ENCODE peak calls at places on chromosomes 1 and 21, in six cellular contexts. P is IMR-90, F is H9, K is mesenchymal stem cell, N is trophoblast cell, B is H1. E is an unnamed sample.

GRCh38 chr1:150151291-150152181 is 1.8 kb downstream of the PLEKHO1 start:
- DNase-seq in B (no peak), N (no peak), F (no peak), K (peak; percentile 51), P (no peak), E (no peak)

GRCh38 chr1:102742426-102742825 is 365.9 kb downstream of the COL11A1 start:
- DNase-seq in F (no peak), B (no peak), P (peak; percentile 3), K (no peak), N (no peak), E (no peak)

GRCh38 chr1:178784131-178784536 is 59.1 kb downstream of the RALGPS2 start:
- DNase-seq in F (no peak), P (no peak), K (no peak), B (no peak), N (no peak), E (no peak)

GRCh38 chr1:236127045-236127444 is 15.3 kb upstream of the GPR137B start:
- DNase-seq in B (no peak), F (no peak), N (no peak), K (no peak), P (no peak), E (no peak)

GRCh38 chr1:221782461-221782860 is 40.6 kb upstream of the DUSP10 start:
- DNase-seq in K (peak; percentile 39), N (no peak), F (no peak), P (no peak), B (no peak), E (no peak)

GRCh38 chr1:87940410-87940809 is 611.7 kb downstream of the LMO4 start:
- DNase-seq in P (no peak), B (no peak), N (no peak), F (no peak), K (no peak), E (no peak)

GRCh38 chr1:147726161-147726560 is 34.2 kb downstream of the GJA5 start:
- DNase-seq in F (no peak), B (no peak), P (no peak), K (no peak), N (no peak), E (no peak)

GRCh38 chr1:154720328-154721301 is 112.6 kb upstream of the ADAR start:
- DNase-seq in K (no peak), P (no peak), N (no peak), B (no peak), F (no peak), E (no peak)

GRCh38 chr21:25556087-25556486 is 51.2 kb downstream of the MRPL39 start:
- DNase-seq in B (no peak), K (no peak), F (no peak), P (no peak), N (no peak), E (no peak)

GRCh38 chr1:183996396-183996795 is 41.1 kb downstream of the COLGALT2 start:
- DNase-seq in P (no peak), B (no peak), K (no peak), F (no peak), N (no peak), E (no peak)

GRCh38 chr1:27009601-27010197 is 3.0 kb downstream of the TENT5B start:
- DNase-seq in P (no peak), F (no peak), B (no peak), N (peak; percentile 52), K (peak; percentile 51), E (no peak)

GRCh38 chr1:90512441-90512840 is 204.7 kb downstream of the BARHL2 start:
- DNase-seq in P (no peak), N (no peak), B (no peak), F (no peak), K (no peak), E (no peak)

GRCh38 chr1:64505944-64506658 is 36.2 kb downstream of the CACHD1 start:
- DNase-seq in F (no peak), B (no peak), N (peak; percentile 10), P (no peak), K (no peak), E (no peak)

GRCh38 chr1:110872366-110872744 is 593 bp upstream of the CD53 start:
- DNase-seq in N (no peak), B (no peak), F (no peak), K (no peak), P (no peak), E (no peak)

GRCh38 chr1:167093863-167094516 is at the start of gene STYXL2:
- DNase-seq in N (no peak), P (no peak), F (no peak), K (no peak), B (no peak), E (no peak)

GRCh38 chr1:84598846-84599741 is 24.9 kb upstream of the CTBS start:
- DNase-seq in F (no peak), N (no peak), P (peak; percentile 90), B (no peak), K (peak; percentile 83), E (no peak)

GRCh38 chr1:215777370-215777925 is 210.3 kb downstream of the KCTD3 start:
- DNase-seq in P (peak; percentile 39), F (no peak), N (no peak), K (peak; percentile 32), B (no peak), E (no peak)

GRCh38 chr1:203926025-203926540 is 64.7 kb downstream of the SNRPE start:
- DNase-seq in P (peak; percentile 83), B (no peak), K (peak; percentile 57), N (peak; percentile 74), F (no peak), E (no peak)

GRCh38 chr21:34613679-34614442 is 1.1 kb downstream of the RCAN1 start:
- DNase-seq in K (peak; percentile 36), N (no peak), B (no peak), F (no peak), P (peak; percentile 7), E (no peak)

GRCh38 chr1:150895618-150896017 is 8.7 kb downstream of the CTXND2 start:
- DNase-seq in F (no peak), N (peak; percentile 75), B (no peak), P (peak; percentile 49), K (peak; percentile 9), E (no peak)

GRCh38 chr1:37159102-37159501 is 124.8 kb upstream of the GRIK3 start:
- DNase-seq in B (no peak), F (no peak), P (no peak), N (no peak), K (no peak), E (no peak)

GRCh38 chr1:29398431-29398830 is 162.1 kb downstream of the PTPRU start:
- DNase-seq in F (no peak), B (no peak), N (no peak), K (no peak), P (no peak), E (no peak)

GRCh38 chr1:8219530-8219929 is 98.4 kb upstream of the SLC45A1 start:
- DNase-seq in F (no peak), P (peak; percentile 41), N (no peak), B (no peak), K (no peak), E (no peak)

GRCh38 chr1:8216005-8216404 is 101.9 kb upstream of the SLC45A1 start:
- DNase-seq in N (no peak), K (peak; percentile 45), P (peak; percentile 70), F (no peak), B (no peak), E (no peak)

GRCh38 chr1:8217809-8218208 is 100.1 kb upstream of the SLC45A1 start:
- DNase-seq in N (no peak), P (no peak), B (no peak), F (no peak), K (no peak), E (no peak)

GRCh38 chr1:8218351-8219092 is 99.4 kb upstream of the SLC45A1 start:
- DNase-seq in K (peak; percentile 58), B (no peak), N (peak; percentile 53), F (no peak), P (peak; percentile 65), E (no peak)

GRCh38 chr1:8217011-8217711 is 100.8 kb upstream of the SLC45A1 start:
- DNase-seq in K (peak; percentile 44), P (no peak), B (no peak), N (no peak), F (peak; percentile 66), E (no peak)
- H3K14ac ChIP-seq in K (no peak overlapping the region), P (peak overlapping the region; percentile 82), B (no peak overlapping the region), N (peak overlapping the region; percentile 85), F (no peak overlapping the region), E (peak overlapping the region; percentile 4)

GRCh38 chr1:234497589-234497988 is 18.6 kb upstream of the TARBP1 start:
- DNase-seq in P (no peak), F (no peak), N (no peak), K (no peak), B (no peak), E (no peak)
- H3K4me1 ChIP-seq in P (peaks cover 27% of the 10 kb centered on the region), F (no peaks in the 10 kb centered on the region), N (peaks cover 10% of the 10 kb centered on the region), K (peaks cover 11% of the 10 kb centered on the region), B (no peaks in the 10 kb centered on the region), E (peaks cover 16% of the 10 kb centered on the region)

DNA sequence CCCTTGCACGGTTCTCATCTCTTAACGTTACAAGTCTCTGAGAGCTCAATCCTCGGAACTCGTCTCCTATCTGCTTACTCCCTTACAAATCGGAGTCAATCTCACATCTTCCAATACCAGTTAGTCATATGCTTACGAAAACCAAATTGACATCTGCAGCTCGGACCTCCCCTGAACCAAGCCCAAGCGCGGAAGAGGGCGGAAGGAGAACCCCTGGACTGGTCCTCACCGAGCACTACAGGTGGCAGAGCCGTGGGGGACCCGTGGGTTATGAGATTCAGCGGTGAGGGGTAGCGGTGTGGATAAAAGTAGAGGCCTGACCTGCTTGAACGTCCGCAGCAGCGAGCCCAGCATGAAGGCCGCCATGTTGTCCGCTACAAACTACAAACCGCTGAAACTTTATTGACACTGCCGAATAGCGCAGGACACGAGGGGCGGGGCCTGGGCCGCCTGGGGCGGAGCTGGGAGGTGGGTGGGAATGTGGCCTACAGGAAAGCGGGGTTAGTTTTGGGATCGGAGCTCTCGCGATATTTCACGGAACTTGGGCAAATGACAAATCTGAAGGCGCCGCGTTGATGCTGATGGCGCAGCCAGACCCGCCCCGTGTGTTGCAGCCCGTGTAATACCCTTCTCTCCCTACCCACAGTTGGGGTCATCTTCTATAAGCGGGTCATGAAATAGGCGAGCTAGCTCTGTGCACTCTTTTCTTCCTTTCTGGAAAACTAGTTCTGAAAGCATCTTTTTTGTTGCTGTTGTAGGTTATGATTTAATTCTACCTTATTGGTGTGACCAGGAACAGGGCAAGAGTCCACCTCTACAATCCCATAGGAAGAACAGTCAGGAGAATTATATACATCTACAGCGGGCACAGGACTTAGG is at the start of gene MRPS14:
- DNase-seq in B (peak; percentile 97), K (peak; percentile 98), P (peak; percentile 99), F (peak; percentile 98), N (peak; percentile 100), E (peak; percentile 95)
- H4K8ac ChIP-seq in B (peak within 1 kb of the TSS; percentile 90), K (peak within 1 kb of the TSS; percentile 82), P (peak within 1 kb of the TSS; percentile 98), F (peak within 1 kb of the TSS; percentile 96), N (peak within 1 kb of the TSS; percentile 98), E (peak within 1 kb of the TSS; percentile 97)

DNA sequence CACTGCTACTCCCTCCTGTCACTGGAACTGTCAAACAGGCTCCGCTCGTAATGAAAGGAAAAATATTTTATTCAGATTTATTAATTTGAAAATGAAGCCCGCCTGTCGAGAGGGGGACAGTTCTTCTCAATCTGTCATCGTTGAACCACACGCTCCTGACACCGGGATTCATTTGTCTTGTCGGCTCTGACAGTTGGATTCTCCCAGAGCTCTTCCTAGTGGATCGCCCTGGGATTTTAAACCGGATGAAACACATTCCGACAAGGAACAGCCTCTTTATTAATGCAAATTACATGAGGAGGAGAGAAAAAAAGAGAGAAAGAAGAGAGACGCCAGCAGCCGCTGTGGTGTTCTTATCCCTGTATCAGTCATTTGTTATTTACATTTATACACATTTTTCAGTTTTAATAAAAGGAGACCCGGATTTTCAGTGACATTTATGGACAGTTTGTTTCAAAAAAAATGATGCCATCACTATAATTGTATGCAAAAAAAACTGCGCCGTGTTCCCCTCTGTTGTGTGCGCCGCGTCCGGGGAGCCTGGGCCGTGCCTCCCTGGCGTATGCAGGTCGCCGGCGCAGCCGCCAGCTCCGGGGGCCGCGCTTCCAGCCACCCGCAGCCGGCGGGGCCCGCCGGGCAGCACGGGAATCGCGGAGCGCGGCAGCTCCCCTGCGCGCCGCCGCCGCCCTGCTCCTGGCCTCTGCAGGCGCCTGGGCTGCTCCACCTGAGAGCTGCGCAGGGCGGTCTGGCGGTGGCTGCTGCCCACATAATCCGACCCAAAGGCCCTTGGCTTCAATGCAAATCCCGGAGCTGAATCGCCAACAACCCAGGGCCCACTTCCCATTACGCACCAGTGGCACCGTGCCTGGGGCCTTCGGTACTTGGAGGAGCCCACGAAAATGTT is 238.0 kb upstream of the PBX1 start:
- DNase-seq in F (peak; percentile 63), K (peak; percentile 2), P (no peak), N (peak; percentile 25), B (peak; percentile 15), E (peak; percentile 47)
- H3K14ac ChIP-seq in F (no peak overlapping the region), K (no peak overlapping the region), P (no peak overlapping the region), N (no peak overlapping the region), B (no peak overlapping the region), E (no peak overlapping the region)